ENCODE peak calls at places on chromosomes 11 and 22, in nine cellular contexts. One of them, this sample, is unnamed.

GRCh38 chr22:41074941-41075710 is 17.3 kb upstream of the EP300 start:
- DNase-seq in adrenal gland: no peak
- DNase-seq in osteoblast: no peak
- DNase-seq in left lung: no peak
- DNase-seq in right lobe of liver: no peak
- DNase-seq in esophagus squamous epithelium: no peak
- DNase-seq in AG09309: no peak
- DNase-seq in foreskin fibroblast: no peak
- DNase-seq in astrocyte: no peak
- DNase-seq in this sample: no peak

GRCh38 chr11:776459-777287 is 614 bp downstream of the GATD1 start:
- DNase-seq in adrenal gland: peak
- DNase-seq in osteoblast: peak
- DNase-seq in left lung: no peak
- DNase-seq in right lobe of liver: peak
- DNase-seq in esophagus squamous epithelium: no peak
- DNase-seq in AG09309: no peak
- DNase-seq in foreskin fibroblast: no peak
- DNase-seq in astrocyte: no peak
- DNase-seq in this sample: no peak

GRCh38 chr11:44889266-44889665 is 61.4 kb downstream of the TP53I11 start:
- DNase-seq in adrenal gland: no peak
- DNase-seq in osteoblast: peak
- DNase-seq in left lung: no peak
- DNase-seq in right lobe of liver: no peak
- DNase-seq in esophagus squamous epithelium: no peak
- DNase-seq in AG09309: no peak
- DNase-seq in foreskin fibroblast: no peak
- DNase-seq in astrocyte: peak
- DNase-seq in this sample: no peak

GRCh38 chr11:6563667-6564066 is 39.7 kb downstream of the RRP8 start:
- DNase-seq in adrenal gland: no peak
- DNase-seq in osteoblast: no peak
- DNase-seq in left lung: no peak
- DNase-seq in right lobe of liver: no peak
- DNase-seq in esophagus squamous epithelium: no peak
- DNase-seq in AG09309: no peak
- DNase-seq in foreskin fibroblast: no peak
- DNase-seq in astrocyte: no peak
- DNase-seq in this sample: no peak

GRCh38 chr11:115226556-115226955 is 277.7 kb downstream of the CADM1 start:
- DNase-seq in adrenal gland: no peak
- DNase-seq in osteoblast: peak
- DNase-seq in left lung: no peak
- DNase-seq in right lobe of liver: no peak
- DNase-seq in esophagus squamous epithelium: no peak
- DNase-seq in AG09309: peak
- DNase-seq in foreskin fibroblast: peak
- DNase-seq in astrocyte: peak
- DNase-seq in this sample: no peak

GRCh38 chr11:90614318-90614717 is 391.5 kb upstream of the CHORDC1 start:
- DNase-seq in adrenal gland: no peak
- DNase-seq in osteoblast: no peak
- DNase-seq in left lung: no peak
- DNase-seq in right lobe of liver: no peak
- DNase-seq in esophagus squamous epithelium: no peak
- DNase-seq in AG09309: no peak
- DNase-seq in foreskin fibroblast: no peak
- DNase-seq in astrocyte: no peak
- DNase-seq in this sample: no peak

GRCh38 chr22:39994046-39994565 is 648 bp upstream of the FAM83F start:
- DNase-seq in adrenal gland: no peak
- DNase-seq in osteoblast: no peak
- DNase-seq in left lung: no peak
- DNase-seq in right lobe of liver: no peak
- DNase-seq in esophagus squamous epithelium: no peak
- DNase-seq in AG09309: no peak
- DNase-seq in foreskin fibroblast: no peak
- DNase-seq in astrocyte: no peak
- DNase-seq in this sample: no peak

GRCh38 chr11:35803115-35803514 is 140.5 kb downstream of the TRIM44 start:
- DNase-seq in adrenal gland: no peak
- DNase-seq in osteoblast: no peak
- DNase-seq in left lung: no peak
- DNase-seq in right lobe of liver: no peak
- DNase-seq in esophagus squamous epithelium: no peak
- DNase-seq in AG09309: no peak
- DNase-seq in foreskin fibroblast: no peak
- DNase-seq in astrocyte: no peak
- DNase-seq in this sample: no peak

GRCh38 chr11:108662700-108663099 is 2.2 kb upstream of the DDX10 start:
- DNase-seq in adrenal gland: no peak
- DNase-seq in osteoblast: no peak
- DNase-seq in left lung: no peak
- DNase-seq in right lobe of liver: no peak
- DNase-seq in esophagus squamous epithelium: no peak
- DNase-seq in AG09309: no peak
- DNase-seq in foreskin fibroblast: no peak
- DNase-seq in astrocyte: no peak
- DNase-seq in this sample: no peak

GRCh38 chr11:108664241-108664640 is 628 bp upstream of the DDX10 start:
- DNase-seq in adrenal gland: peak
- DNase-seq in osteoblast: peak
- DNase-seq in left lung: no peak
- DNase-seq in right lobe of liver: no peak
- DNase-seq in esophagus squamous epithelium: no peak
- DNase-seq in AG09309: no peak
- DNase-seq in foreskin fibroblast: no peak
- DNase-seq in astrocyte: no peak
- DNase-seq in this sample: no peak

GRCh38 chr11:108663154-108663877 is 1.6 kb upstream of the DDX10 start:
- DNase-seq in adrenal gland: no peak
- DNase-seq in osteoblast: no peak
- DNase-seq in left lung: no peak
- DNase-seq in right lobe of liver: no peak
- DNase-seq in esophagus squamous epithelium: no peak
- DNase-seq in AG09309: no peak
- DNase-seq in foreskin fibroblast: no peak
- DNase-seq in astrocyte: no peak
- DNase-seq in this sample: no peak

GRCh38 chr11:108666373-108666772 is 1.5 kb downstream of the DDX10 start:
- DNase-seq in adrenal gland: no peak
- DNase-seq in osteoblast: no peak
- DNase-seq in left lung: no peak
- DNase-seq in right lobe of liver: no peak
- DNase-seq in esophagus squamous epithelium: no peak
- DNase-seq in AG09309: no peak
- DNase-seq in foreskin fibroblast: no peak
- DNase-seq in astrocyte: no peak
- DNase-seq in this sample: peak

DNA sequence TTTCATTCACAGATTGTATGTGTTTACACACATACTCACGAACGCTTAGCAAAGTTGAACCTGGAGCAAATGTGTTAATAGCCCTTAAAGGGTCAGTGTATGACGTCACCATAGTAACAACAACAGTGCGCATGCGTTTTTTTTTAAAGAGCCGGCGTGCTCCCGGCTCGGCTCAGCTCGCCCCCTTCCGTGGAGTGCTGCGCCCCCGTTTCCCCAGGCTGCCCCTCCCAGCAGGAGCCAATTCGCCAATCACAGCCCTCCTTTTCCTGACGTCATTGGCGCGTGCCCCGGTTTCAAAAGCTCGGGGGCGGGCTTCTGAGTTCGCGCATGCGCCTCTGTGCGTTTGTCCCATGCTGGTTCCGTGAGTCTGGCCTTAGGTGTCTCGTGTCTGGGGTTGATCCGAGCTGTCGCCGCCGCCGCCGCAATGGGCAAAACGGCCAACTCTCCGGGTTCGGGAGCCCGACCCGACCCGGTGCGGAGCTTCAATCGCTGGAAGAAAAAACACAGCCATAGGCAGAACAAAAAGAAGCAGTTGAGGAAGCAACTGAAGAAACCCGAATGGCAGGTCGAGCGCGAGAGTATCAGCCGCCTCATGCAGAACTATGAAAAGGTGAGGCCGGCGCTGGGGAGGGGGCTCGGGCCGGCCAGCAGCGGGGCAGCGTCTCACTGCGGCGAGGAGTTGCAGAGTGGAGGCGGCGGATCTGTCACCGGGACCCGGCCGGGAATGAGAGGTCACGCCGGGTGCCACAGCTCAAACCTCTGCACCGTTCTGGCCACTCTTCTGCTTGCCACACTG is at the start of gene DDX10:
- DNase-seq in adrenal gland: peak
- DNase-seq in osteoblast: peak
- DNase-seq in left lung: peak
- DNase-seq in right lobe of liver: peak
- DNase-seq in esophagus squamous epithelium: peak
- DNase-seq in AG09309: peak
- DNase-seq in foreskin fibroblast: peak
- DNase-seq in astrocyte: peak
- DNase-seq in this sample: peak
- TF ChIP-seq CTCF in adrenal gland: no peak
- TF ChIP-seq CTCF in osteoblast: no peak
- TF ChIP-seq CTCF in left lung: no peak
- TF ChIP-seq CTCF in right lobe of liver: peak
- TF ChIP-seq CTCF in esophagus squamous epithelium: peak
- TF ChIP-seq CTCF in AG09309: no peak
- TF ChIP-seq CTCF in foreskin fibroblast: no peak
- TF ChIP-seq CTCF in astrocyte: no peak
- TF ChIP-seq CTCF in this sample: no peak

GRCh38 chr11:34300571-34301295 is 57.1 kb downstream of the ABTB2 start:
- DNase-seq in adrenal gland: no peak
- DNase-seq in osteoblast: peak
- DNase-seq in left lung: no peak
- DNase-seq in right lobe of liver: no peak
- DNase-seq in esophagus squamous epithelium: no peak
- DNase-seq in AG09309: no peak
- DNase-seq in foreskin fibroblast: no peak
- DNase-seq in astrocyte: peak
- DNase-seq in this sample: no peak

GRCh38 chr11:34302046-34302921 is 55.5 kb downstream of the ABTB2 start:
- DNase-seq in adrenal gland: no peak
- DNase-seq in osteoblast: peak
- DNase-seq in left lung: no peak
- DNase-seq in right lobe of liver: no peak
- DNase-seq in esophagus squamous epithelium: no peak
- DNase-seq in AG09309: peak
- DNase-seq in foreskin fibroblast: peak
- DNase-seq in astrocyte: peak
- DNase-seq in this sample: peak

GRCh38 chr11:34299962-34300350 is 57.9 kb downstream of the ABTB2 start:
- DNase-seq in adrenal gland: no peak
- DNase-seq in osteoblast: no peak
- DNase-seq in left lung: no peak
- DNase-seq in right lobe of liver: no peak
- DNase-seq in esophagus squamous epithelium: no peak
- DNase-seq in AG09309: no peak
- DNase-seq in foreskin fibroblast: no peak
- DNase-seq in astrocyte: no peak
- DNase-seq in this sample: no peak

GRCh38 chr11:34296412-34296811 is 61.4 kb downstream of the ABTB2 start:
- DNase-seq in adrenal gland: no peak
- DNase-seq in osteoblast: no peak
- DNase-seq in left lung: no peak
- DNase-seq in right lobe of liver: no peak
- DNase-seq in esophagus squamous epithelium: no peak
- DNase-seq in AG09309: no peak
- DNase-seq in foreskin fibroblast: no peak
- DNase-seq in astrocyte: no peak
- DNase-seq in this sample: no peak

DNA sequence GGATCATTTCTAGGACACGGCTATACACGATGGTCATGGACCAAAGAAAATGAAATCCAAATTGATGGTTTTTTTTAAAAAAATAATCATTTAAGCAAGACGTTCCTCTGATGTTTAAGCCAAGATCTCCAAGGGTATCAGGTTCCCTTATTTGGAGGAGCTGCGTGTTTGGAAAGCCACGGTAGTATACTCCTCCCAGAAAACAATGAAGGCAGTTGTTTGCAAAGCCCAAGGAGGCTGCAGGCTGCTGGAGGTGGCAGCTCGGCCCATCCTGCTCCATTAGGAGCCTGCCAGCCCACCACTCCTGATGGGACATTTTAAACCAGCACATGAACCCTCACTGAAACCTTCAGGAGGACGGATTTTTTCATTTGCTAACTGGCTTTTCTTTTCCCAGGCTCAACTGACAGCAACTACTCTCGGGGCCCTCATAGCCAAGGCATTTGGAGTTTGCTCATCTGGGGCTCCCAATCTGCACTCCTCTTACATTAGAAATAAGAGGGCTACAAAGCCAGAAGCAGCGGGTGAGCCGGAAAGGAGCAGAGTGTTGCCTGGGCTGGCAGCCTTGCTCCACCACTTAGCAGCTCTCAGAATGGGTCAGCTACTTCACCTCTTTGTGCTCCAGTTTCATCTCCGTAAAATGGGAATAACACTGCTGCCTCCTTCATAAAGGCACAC is 58.4 kb downstream of the ABTB2 start:
- DNase-seq in adrenal gland: no peak
- DNase-seq in osteoblast: no peak
- DNase-seq in left lung: no peak
- DNase-seq in right lobe of liver: no peak
- DNase-seq in esophagus squamous epithelium: no peak
- DNase-seq in AG09309: no peak
- DNase-seq in foreskin fibroblast: no peak
- DNase-seq in astrocyte: no peak
- DNase-seq in this sample: no peak
- H3K4me3 ChIP-seq in adrenal gland: no peak
- H3K4me3 ChIP-seq in osteoblast: no peak
- H3K4me3 ChIP-seq in left lung: no peak
- H3K4me3 ChIP-seq in right lobe of liver: no peak
- H3K4me3 ChIP-seq in esophagus squamous epithelium: no peak
- H3K4me3 ChIP-seq in AG09309: no peak
- H3K4me3 ChIP-seq in foreskin fibroblast: no peak
- H3K4me3 ChIP-seq in astrocyte: no peak
- H3K4me3 ChIP-seq in this sample: no peak

DNA sequence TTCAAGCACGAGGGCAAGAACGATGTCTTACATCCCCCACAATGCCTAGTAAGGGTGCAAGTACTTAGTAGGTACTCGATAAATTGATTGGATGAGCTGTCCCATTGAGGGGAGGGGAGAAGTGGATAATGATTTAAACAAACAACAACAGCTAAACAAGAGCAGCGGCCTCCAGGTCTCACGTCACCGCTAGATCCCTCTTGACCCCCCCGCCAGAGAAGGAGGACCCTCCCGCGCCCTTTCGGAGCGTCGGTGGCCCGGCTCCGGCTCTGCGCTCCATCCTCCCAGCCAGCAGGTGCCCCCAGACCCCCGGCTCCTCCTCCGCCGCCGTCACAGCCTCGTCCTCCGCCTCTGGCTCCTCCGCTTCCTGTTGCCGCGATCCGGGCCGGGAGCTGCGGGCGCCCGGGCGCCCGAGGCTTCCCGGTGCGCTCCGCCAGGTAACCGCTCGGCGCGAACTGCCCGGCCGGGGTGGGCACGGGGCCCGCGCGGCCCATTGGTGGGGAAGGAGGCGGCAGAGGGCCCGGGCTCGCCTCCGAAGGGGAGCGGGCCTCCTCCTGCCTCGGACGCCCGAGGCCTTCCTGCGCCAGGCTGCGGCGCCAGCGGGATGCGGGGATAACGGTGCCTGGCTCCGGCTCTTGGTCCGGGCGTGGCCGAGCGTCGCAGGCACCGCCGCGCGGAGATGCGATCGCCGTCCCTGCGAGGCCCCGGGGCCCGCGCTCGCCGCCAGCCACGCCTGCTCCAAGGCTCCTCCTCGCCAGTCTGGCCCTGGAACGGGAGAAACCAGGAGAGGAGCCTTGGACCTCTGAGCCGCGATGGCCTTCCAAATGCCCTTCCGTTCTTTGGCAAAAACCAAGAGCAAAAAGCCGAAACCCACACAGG is at the start of gene TLCD5:
- DNase-seq in adrenal gland: peak
- DNase-seq in osteoblast: peak
- DNase-seq in left lung: peak
- DNase-seq in right lobe of liver: peak
- DNase-seq in esophagus squamous epithelium: no peak
- DNase-seq in AG09309: no peak
- DNase-seq in foreskin fibroblast: peak
- DNase-seq in astrocyte: peak
- DNase-seq in this sample: peak
- TF ChIP-seq CTCF in adrenal gland: no peak
- TF ChIP-seq CTCF in osteoblast: no peak
- TF ChIP-seq CTCF in left lung: no peak
- TF ChIP-seq CTCF in right lobe of liver: no peak
- TF ChIP-seq CTCF in esophagus squamous epithelium: no peak
- TF ChIP-seq CTCF in AG09309: no peak
- TF ChIP-seq CTCF in foreskin fibroblast: peak
- TF ChIP-seq CTCF in astrocyte: no peak
- TF ChIP-seq CTCF in this sample: no peak

GRCh38 chr22:37485714-37486223 is 415 bp downstream of the MFNG start:
- DNase-seq in adrenal gland: peak
- DNase-seq in osteoblast: peak
- DNase-seq in left lung: no peak
- DNase-seq in right lobe of liver: no peak
- DNase-seq in esophagus squamous epithelium: no peak
- DNase-seq in AG09309: no peak
- DNase-seq in foreskin fibroblast: no peak
- DNase-seq in astrocyte: no peak
- DNase-seq in this sample: no peak

GRCh38 chr22:37484115-37485005 is 1.8 kb downstream of the MFNG start:
- DNase-seq in adrenal gland: peak
- DNase-seq in osteoblast: peak
- DNase-seq in left lung: peak
- DNase-seq in right lobe of liver: peak
- DNase-seq in esophagus squamous epithelium: peak
- DNase-seq in AG09309: no peak
- DNase-seq in foreskin fibroblast: no peak
- DNase-seq in astrocyte: no peak
- DNase-seq in this sample: no peak

GRCh38 chr22:37486224-37486845 is at the start of gene MFNG:
- DNase-seq in adrenal gland: peak
- DNase-seq in osteoblast: peak
- DNase-seq in left lung: peak
- DNase-seq in right lobe of liver: peak
- DNase-seq in esophagus squamous epithelium: peak
- DNase-seq in AG09309: no peak
- DNase-seq in foreskin fibroblast: peak
- DNase-seq in astrocyte: no peak
- DNase-seq in this sample: no peak

GRCh38 chr22:37483594-37484114 is 2.5 kb downstream of the MFNG start:
- DNase-seq in adrenal gland: peak
- DNase-seq in osteoblast: peak
- DNase-seq in left lung: peak
- DNase-seq in right lobe of liver: no peak
- DNase-seq in esophagus squamous epithelium: no peak
- DNase-seq in AG09309: no peak
- DNase-seq in foreskin fibroblast: no peak
- DNase-seq in astrocyte: no peak
- DNase-seq in this sample: no peak

GRCh38 chr22:37485006-37485713 is 1.0 kb downstream of the MFNG start:
- DNase-seq in adrenal gland: peak
- DNase-seq in osteoblast: peak
- DNase-seq in left lung: peak
- DNase-seq in right lobe of liver: peak
- DNase-seq in esophagus squamous epithelium: no peak
- DNase-seq in AG09309: no peak
- DNase-seq in foreskin fibroblast: no peak
- DNase-seq in astrocyte: no peak
- DNase-seq in this sample: no peak
- H3K4me3 ChIP-seq in adrenal gland: no peak
- H3K4me3 ChIP-seq in osteoblast: no peak
- H3K4me3 ChIP-seq in left lung: peak
- H3K4me3 ChIP-seq in right lobe of liver: peak
- H3K4me3 ChIP-seq in esophagus squamous epithelium: peak
- H3K4me3 ChIP-seq in AG09309: no peak
- H3K4me3 ChIP-seq in foreskin fibroblast: no peak
- H3K4me3 ChIP-seq in astrocyte: no peak
- H3K4me3 ChIP-seq in this sample: no peak

This sample was measured in fibroblast of mammary gland.